ENCODE peak calls at places on chromosomes 11 and 22, in seven cellular contexts. Z is PC-3, X is breast epithelium, M is Peyer's patch, R is BE2C, J is AG04450, S is brain microvascular endothelial cell. E is an unnamed sample.

GRCh38 chr22:40332319-40332781 is 13.9 kb upstream of the ADSL start:
- DNase-seq in Z (no peak), X (no peak), M (no peak), R (no peak), J (peak), S (peak), E (no peak)

GRCh38 chr22:36352775-36353507 is 34.8 kb downstream of the MYH9 start:
- DNase-seq in Z (no peak), X (peak), M (no peak), R (no peak), J (peak), S (peak), E (no peak)

GRCh38 chr11:71542856-71543743 is 5.1 kb upstream of the KRTAP5-9 start:
- DNase-seq in Z (no peak), X (no peak), M (no peak), R (peak), J (no peak), S (no peak), E (no peak)

GRCh38 chr22:40453676-40454075 is 83.3 kb downstream of the SGSM3 start:
- DNase-seq in Z (no peak), X (no peak), M (no peak), R (no peak), J (no peak), S (no peak), E (no peak)

GRCh38 chr11:124902616-124903015 is 5.0 kb upstream of the ROBO4 start:
- DNase-seq in Z (peak), X (no peak), M (no peak), R (no peak), J (no peak), S (no peak), E (no peak)

GRCh38 chr22:41982886-41983285 is 13.6 kb downstream of the SEPTIN3 start:
- DNase-seq in Z (no peak), X (no peak), M (no peak), R (no peak), J (no peak), S (no peak), E (no peak)

GRCh38 chr22:19448076-19448607 is 631 bp upstream of the C22orf39 start:
- DNase-seq in Z (peak), X (no peak), M (peak), R (peak), J (no peak), S (peak), E (peak)

GRCh38 chr11:83219095-83219494 is 25.6 kb downstream of the ANKRD42 start:
- DNase-seq in Z (peak), X (no peak), M (no peak), R (peak), J (no peak), S (no peak), E (no peak)

GRCh38 chr11:10659339-10660216 is 34.0 kb downstream of the IRAG1 start:
- DNase-seq in Z (peak), X (no peak), M (peak), R (peak), J (peak), S (peak), E (no peak)

GRCh38 chr11:20131744-20132666 is 28.3 kb downstream of the DBX1 start:
- DNase-seq in Z (peak), X (peak), M (peak), R (no peak), J (peak), S (peak), E (peak)

GRCh38 chr22:43835736-43836135 is 23.6 kb upstream of the EFCAB6 start:
- DNase-seq in Z (no peak), X (no peak), M (no peak), R (no peak), J (no peak), S (no peak), E (no peak)

GRCh38 chr22:48744283-48744641 is 1083.4 kb downstream of the BRD1 start:
- DNase-seq in Z (no peak), X (peak), M (no peak), R (no peak), J (no peak), S (no peak), E (no peak)

GRCh38 chr11:68317147-68317785 is 4.9 kb downstream of the LRP5 start:
- DNase-seq in Z (no peak), X (no peak), M (no peak), R (no peak), J (no peak), S (no peak), E (no peak)

GRCh38 chr11:132451942-132452601 is 1080.2 kb downstream of the OPCML start:
- DNase-seq in Z (no peak), X (no peak), M (no peak), R (no peak), J (no peak), S (no peak), E (no peak)

GRCh38 chr11:75986966-75987365 is 172.0 kb downstream of the UVRAG start:
- DNase-seq in Z (no peak), X (no peak), M (no peak), R (no peak), J (no peak), S (no peak), E (no peak)

GRCh38 chr11:94876645-94877445 is 96.5 kb downstream of the CWC15 start:
- DNase-seq in Z (peak), X (no peak), M (peak), R (peak), J (peak), S (peak), E (peak)

GRCh38 chr11:130454495-130455262 is 6.2 kb downstream of the ADAMTS15 start:
- DNase-seq in Z (no peak), X (no peak), M (no peak), R (no peak), J (no peak), S (peak), E (no peak)

GRCh38 chr11:33897761-33898403 is 6.0 kb upstream of the LMO2 start:
- DNase-seq in Z (no peak), X (no peak), M (no peak), R (no peak), J (no peak), S (no peak), E (no peak)

GRCh38 chr22:21937821-21938070 is 14.9 kb downstream of the PPM1F start:
- DNase-seq in Z (no peak), X (no peak), M (no peak), R (no peak), J (no peak), S (no peak), E (no peak)

GRCh38 chr22:19497245-19497644 is 17.5 kb downstream of the CDC45 start:
- DNase-seq in Z (peak), X (no peak), M (no peak), R (peak), J (peak), S (peak), E (no peak)

GRCh38 chr22:23179381-23180294 is 671 bp upstream of the BCR start:
- DNase-seq in Z (no peak), X (no peak), M (no peak), R (no peak), J (no peak), S (no peak), E (peak)

GRCh38 chr11:71164186-71164585 is 88.2 kb downstream of the SHANK2 start:
- DNase-seq in Z (no peak), X (no peak), M (peak), R (no peak), J (no peak), S (no peak), E (no peak)

GRCh38 chr11:92765965-92766371 is 203.5 kb upstream of the MTNR1B start:
- DNase-seq in Z (no peak), X (no peak), M (peak), R (peak), J (no peak), S (peak), E (no peak)

GRCh38 chr11:95345651-95346050 is 114.6 kb upstream of the SESN3 start:
- DNase-seq in Z (no peak), X (no peak), M (no peak), R (no peak), J (no peak), S (no peak), E (no peak)

GRCh38 chr11:22728600-22729394 is 62.4 kb downstream of the GAS2 start:
- DNase-seq in Z (no peak), X (no peak), M (no peak), R (no peak), J (no peak), S (no peak), E (no peak)

GRCh38 chr11:22192642-22193347 is at the start of gene ANO5:
- DNase-seq in Z (no peak), X (peak), M (peak), R (peak), J (no peak), S (no peak), E (no peak)

GRCh38 chr22:27336151-27337090 is 465.1 kb downstream of the MN1 start:
- DNase-seq in Z (peak), X (no peak), M (no peak), R (no peak), J (no peak), S (no peak), E (no peak)

GRCh38 chr11:11946180-11946579 is 62.2 kb downstream of the DKK3 start:
- DNase-seq in Z (peak), X (no peak), M (no peak), R (no peak), J (no peak), S (peak), E (no peak)

DNA sequence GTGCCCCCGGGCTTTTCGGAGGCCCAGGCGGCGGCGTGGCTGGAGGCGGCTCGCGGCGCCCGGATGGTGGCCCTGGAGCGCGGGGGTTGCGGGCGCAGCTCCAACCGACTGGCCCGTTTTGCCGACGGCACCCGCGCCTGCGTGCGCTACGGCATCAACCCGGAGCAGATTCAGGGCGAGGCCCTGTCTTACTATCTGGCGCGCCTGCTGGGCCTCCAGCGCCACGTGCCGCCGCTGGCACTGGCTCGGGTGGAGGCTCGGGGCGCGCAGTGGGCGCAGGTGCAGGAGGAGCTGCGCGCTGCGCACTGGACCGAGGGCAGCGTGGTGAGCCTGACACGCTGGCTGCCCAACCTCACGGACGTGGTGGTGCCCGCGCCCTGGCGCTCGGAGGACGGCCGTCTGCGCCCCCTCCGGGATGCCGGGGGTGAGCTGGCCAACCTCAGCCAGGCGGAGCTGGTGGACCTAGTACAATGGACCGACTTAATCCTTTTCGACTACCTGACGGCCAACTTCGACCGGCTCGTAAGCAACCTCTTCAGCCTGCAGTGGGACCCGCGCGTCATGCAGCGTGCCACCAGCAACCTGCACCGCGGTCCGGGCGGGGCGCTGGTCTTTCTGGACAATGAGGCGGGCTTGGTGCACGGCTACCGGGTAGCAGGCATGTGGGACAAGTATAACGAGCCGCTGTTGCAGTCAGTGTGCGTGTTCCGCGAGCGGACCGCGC is 932 bp downstream of the FJX1 start:
- DNase-seq in Z (peak), X (no peak), M (peak), R (peak), J (no peak), S (peak), E (no peak)
- TF ChIP-seq CTCF in Z (no peak), X (no peak), M (no peak), R (no peak), J (no peak), S (no peak), E (no peak)

DNA sequence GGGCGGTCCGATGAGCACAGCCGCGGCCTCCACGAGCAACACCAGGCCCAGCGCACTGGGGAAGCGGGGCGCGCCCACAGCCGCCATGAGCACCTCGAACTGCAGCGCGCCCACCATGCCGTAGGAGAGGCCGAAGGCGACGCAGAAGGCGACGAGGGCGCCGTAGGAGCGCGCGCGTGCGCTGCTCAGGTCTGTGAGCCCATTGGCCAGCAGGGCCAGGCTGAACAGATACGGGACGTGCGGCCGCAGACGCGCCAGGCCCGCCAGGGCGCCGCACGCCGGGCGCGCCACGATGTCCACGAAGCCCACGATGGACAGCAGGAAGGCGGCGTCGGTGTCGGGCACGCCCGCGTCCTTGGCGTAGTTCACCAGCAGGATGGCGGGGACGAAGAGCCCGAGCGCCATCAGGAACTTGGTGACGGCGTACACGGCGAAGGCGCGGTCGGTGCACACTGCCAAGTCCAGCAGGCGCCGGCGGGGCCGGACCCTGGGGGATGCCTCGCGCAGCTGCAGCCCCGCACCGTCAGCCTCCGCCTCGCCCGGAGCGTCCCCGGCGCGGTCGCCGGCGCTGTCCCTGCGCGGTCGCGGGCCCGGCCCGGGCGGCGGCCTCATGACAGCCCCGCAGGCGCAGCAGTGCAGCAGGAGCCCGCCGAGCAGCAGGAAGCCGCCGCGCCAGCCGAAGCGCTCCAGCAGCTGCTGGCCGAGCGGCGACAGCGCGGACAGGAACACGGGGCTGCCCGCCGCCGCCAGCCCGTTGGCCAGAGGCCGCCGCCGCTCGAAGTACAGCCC is 2.9 kb downstream of the SLC16A8 start:
- DNase-seq in Z (peak), X (no peak), M (no peak), R (peak), J (no peak), S (no peak), E (no peak)
- H3K4me3 ChIP-seq in Z (no peak), X (peak), M (peak), R (peak), J (peak), S (peak), E (no peak)

DNA sequence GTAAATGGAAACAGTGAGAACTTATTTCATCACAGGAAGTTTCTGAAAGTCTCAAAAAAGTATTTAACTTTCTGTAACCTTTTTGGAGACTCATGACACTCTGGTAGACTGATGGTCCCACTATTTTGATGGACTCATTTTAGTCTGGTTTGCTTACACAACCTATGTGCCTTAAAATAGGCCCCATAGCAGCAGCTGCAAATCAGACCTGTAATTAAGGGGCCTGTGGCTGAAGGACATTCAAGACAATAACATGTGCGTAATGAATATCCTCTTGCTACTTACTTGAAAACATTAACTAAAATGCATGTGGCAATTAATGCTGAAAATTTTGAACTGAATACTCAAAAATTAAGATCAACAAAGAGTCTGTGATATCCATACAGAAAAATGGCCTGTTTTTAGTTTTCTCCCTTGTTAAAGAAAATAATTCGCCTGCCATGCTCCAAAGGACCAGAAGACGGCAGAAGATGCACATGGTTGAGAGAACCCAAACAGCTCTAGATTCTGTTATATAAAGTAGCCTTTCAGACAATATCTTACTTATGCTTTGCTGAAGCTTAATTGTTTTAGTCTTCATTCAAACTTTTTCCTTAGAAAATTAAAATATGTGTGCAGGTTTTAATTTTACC is 568.5 kb downstream of the KCNA4 start:
- DNase-seq in Z (peak), X (no peak), M (no peak), R (no peak), J (no peak), S (peak), E (no peak)
- TF ChIP-seq CTCF in Z (peak), X (peak), M (no peak), R (no peak), J (peak), S (peak), E (no peak)

DNA sequence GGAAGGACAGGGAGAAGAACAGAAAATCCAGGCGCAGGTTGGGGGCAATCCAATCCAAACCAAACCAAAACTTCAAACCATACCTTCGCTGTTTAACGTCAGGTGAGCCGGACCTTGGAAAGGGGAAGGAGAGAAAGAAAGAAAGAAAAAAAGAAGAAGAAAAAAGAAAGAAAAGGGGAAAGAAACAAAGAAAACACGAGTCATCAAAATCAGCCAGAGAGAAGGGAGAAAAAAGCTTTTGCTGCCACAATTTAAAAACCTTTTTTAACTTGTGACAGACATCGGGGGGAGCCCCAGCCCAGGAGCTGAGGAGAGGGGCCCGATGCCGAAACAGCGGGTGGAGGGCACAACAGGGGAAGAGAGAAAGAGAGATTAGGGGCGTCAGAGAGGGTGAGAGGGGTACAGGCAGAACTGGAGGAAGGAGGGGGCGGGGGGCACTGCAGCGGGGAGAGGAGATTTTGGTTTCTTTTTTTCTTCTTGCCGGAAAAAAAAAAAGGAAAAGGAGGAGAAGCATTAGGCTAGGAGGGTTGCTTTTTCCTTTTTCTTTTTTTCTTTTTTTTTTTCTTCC is 30.1 kb downstream of the NRXN2 start:
- DNase-seq in Z (no peak), X (no peak), M (no peak), R (no peak), J (no peak), S (no peak), E (no peak)
- H3K4me3 ChIP-seq in Z (no peak), X (no peak), M (no peak), R (no peak), J (no peak), S (no peak), E (no peak)